ENCODE peak calls at places on chromosomes 11 and 22, in nine cellular contexts. One of them, this sample, is unnamed.

GRCh38 chr11:12762283-12762682 is 88.1 kb downstream of the TEAD1 start:
- DNase-seq in upper lobe of right lung: no peak
- DNase-seq in NCI-H524: no peak
- DNase-seq in NCI-H345: no peak
- DNase-seq in A549: no peak
- DNase-seq in stimulated activated CD8-positive, alpha-beta memory T cell treated with anti-CD3 and anti-CD28 coated beads, Interleukin-4, amount 100 ng/mL, for 1 hour: no peak
- DNase-seq in KG1: no peak
- DNase-seq in NCI-H1417: no peak
- DNase-seq in mucosa of descending colon: no peak
- DNase-seq in this sample: no peak

GRCh38 chr11:93921695-93922468 is 71.5 kb upstream of the VSTM5 start:
- DNase-seq in upper lobe of right lung: no peak
- DNase-seq in NCI-H524: peak; percentile 64
- DNase-seq in NCI-H345: peak; percentile 72
- DNase-seq in A549: peak; percentile 30
- DNase-seq in stimulated activated CD8-positive, alpha-beta memory T cell treated with anti-CD3 and anti-CD28 coated beads, Interleukin-4, amount 100 ng/mL, for 1 hour: no peak
- DNase-seq in KG1: peak; percentile 33
- DNase-seq in NCI-H1417: peak; percentile 81
- DNase-seq in mucosa of descending colon: no peak
- DNase-seq in this sample: peak; percentile 4

GRCh38 chr11:4464216-4465159 is 15.4 kb downstream of the OR52K2 start:
- DNase-seq in upper lobe of right lung: no peak
- DNase-seq in NCI-H524: no peak
- DNase-seq in NCI-H345: no peak
- DNase-seq in A549: no peak
- DNase-seq in stimulated activated CD8-positive, alpha-beta memory T cell treated with anti-CD3 and anti-CD28 coated beads, Interleukin-4, amount 100 ng/mL, for 1 hour: no peak
- DNase-seq in KG1: no peak
- DNase-seq in NCI-H1417: peak; percentile 17
- DNase-seq in mucosa of descending colon: no peak
- DNase-seq in this sample: no peak

GRCh38 chr11:112655386-112655785 is 305.8 kb upstream of the NCAM1 start:
- DNase-seq in upper lobe of right lung: no peak
- DNase-seq in NCI-H524: peak; percentile 24
- DNase-seq in NCI-H345: no peak
- DNase-seq in A549: no peak
- DNase-seq in stimulated activated CD8-positive, alpha-beta memory T cell treated with anti-CD3 and anti-CD28 coated beads, Interleukin-4, amount 100 ng/mL, for 1 hour: no peak
- DNase-seq in KG1: no peak
- DNase-seq in NCI-H1417: no peak
- DNase-seq in mucosa of descending colon: peak; percentile 49
- DNase-seq in this sample: peak; percentile 3

GRCh38 chr22:44588348-44588747 is 90.3 kb upstream of the RTL6 start:
- DNase-seq in upper lobe of right lung: no peak
- DNase-seq in NCI-H524: no peak
- DNase-seq in NCI-H345: no peak
- DNase-seq in A549: no peak
- DNase-seq in stimulated activated CD8-positive, alpha-beta memory T cell treated with anti-CD3 and anti-CD28 coated beads, Interleukin-4, amount 100 ng/mL, for 1 hour: no peak
- DNase-seq in KG1: no peak
- DNase-seq in NCI-H1417: no peak
- DNase-seq in mucosa of descending colon: no peak
- DNase-seq in this sample: no peak

GRCh38 chr22:45053571-45053970 is 43.8 kb upstream of the PHF21B start:
- DNase-seq in upper lobe of right lung: no peak
- DNase-seq in NCI-H524: no peak
- DNase-seq in NCI-H345: no peak
- DNase-seq in A549: no peak
- DNase-seq in stimulated activated CD8-positive, alpha-beta memory T cell treated with anti-CD3 and anti-CD28 coated beads, Interleukin-4, amount 100 ng/mL, for 1 hour: no peak
- DNase-seq in KG1: no peak
- DNase-seq in NCI-H1417: no peak
- DNase-seq in mucosa of descending colon: no peak
- DNase-seq in this sample: no peak

GRCh38 chr11:33658195-33658900 is 42.3 kb downstream of the C11orf91 start:
- DNase-seq in upper lobe of right lung: no peak
- DNase-seq in NCI-H524: no peak
- DNase-seq in NCI-H345: peak; percentile 28
- DNase-seq in A549: no peak
- DNase-seq in stimulated activated CD8-positive, alpha-beta memory T cell treated with anti-CD3 and anti-CD28 coated beads, Interleukin-4, amount 100 ng/mL, for 1 hour: no peak
- DNase-seq in KG1: no peak
- DNase-seq in NCI-H1417: no peak
- DNase-seq in mucosa of descending colon: no peak
- DNase-seq in this sample: no peak

GRCh38 chr22:19654338-19654922 is 59.9 kb upstream of the SEPTIN5 start:
- DNase-seq in upper lobe of right lung: no peak
- DNase-seq in NCI-H524: no peak
- DNase-seq in NCI-H345: no peak
- DNase-seq in A549: no peak
- DNase-seq in stimulated activated CD8-positive, alpha-beta memory T cell treated with anti-CD3 and anti-CD28 coated beads, Interleukin-4, amount 100 ng/mL, for 1 hour: no peak
- DNase-seq in KG1: no peak
- DNase-seq in NCI-H1417: no peak
- DNase-seq in mucosa of descending colon: no peak
- DNase-seq in this sample: no peak

GRCh38 chr11:72422414-72422813 is 11.9 kb downstream of the CLPB start:
- DNase-seq in upper lobe of right lung: no peak
- DNase-seq in NCI-H524: no peak
- DNase-seq in NCI-H345: no peak
- DNase-seq in A549: no peak
- DNase-seq in stimulated activated CD8-positive, alpha-beta memory T cell treated with anti-CD3 and anti-CD28 coated beads, Interleukin-4, amount 100 ng/mL, for 1 hour: no peak
- DNase-seq in KG1: no peak
- DNase-seq in NCI-H1417: no peak
- DNase-seq in mucosa of descending colon: no peak
- DNase-seq in this sample: no peak